ENCODE peak calls at places on chromosomes 13 and 19, in four cellular contexts. Z is transverse colon, R is fibroblast of lung, F is PC-3. L is an unnamed sample.
A peak's percentile ranks its signal among the peaks of the same experiment; 100 is the strongest.

GRCh38 chr19:54969647-54970046 is 3.5 kb downstream of the NLRP2 start:
- DNase-seq in Z (no peak), R (no peak), F (no peak), L (no peak)

GRCh38 chr19:7851623-7852500 is 21.8 kb downstream of the EVI5L start:
- DNase-seq in Z (no peak), R (no peak), F (no peak), L (no peak)

GRCh38 chr13:92172191-92172590 is 773.8 kb downstream of the GPC5 start:
- DNase-seq in Z (no peak), R (peak; percentile 52), F (no peak), L (no peak)

GRCh38 chr19:18842166-18842565 is 10.4 kb downstream of the UPF1 start:
- DNase-seq in Z (no peak), R (no peak), F (no peak), L (no peak)

GRCh38 chr13:32037471-32037870 is 5.9 kb downstream of the FRY start:
- DNase-seq in Z (no peak), R (no peak), F (no peak), L (no peak)

GRCh38 chr13:94658926-94659649 is 53.3 kb downstream of the SOX21 start:
- DNase-seq in Z (no peak), R (no peak), F (peak; percentile 58), L (no peak)

GRCh38 chr13:38804536-38804935 is 117.7 kb downstream of the FREM2 start:
- DNase-seq in Z (no peak), R (peak; percentile 17), F (peak; percentile 23), L (no peak)

GRCh38 chr13:25171517-25172302 is at the start of gene AMER2:
- DNase-seq in Z (peak; percentile 11), R (peak; percentile 12), F (no peak), L (no peak)

GRCh38 chr19:11168568-11168967 is 13.0 kb upstream of the SPC24 start:
- DNase-seq in Z (no peak), R (peak; percentile 93), F (peak; percentile 99), L (no peak)

GRCh38 chr19:34416021-34416545 is 11.9 kb downstream of the PDCD2L start:
- DNase-seq in Z (no peak), R (no peak), F (no peak), L (no peak)

GRCh38 chr13:78372581-78372980 is 230.8 kb downstream of the POU4F1 start:
- DNase-seq in Z (no peak), R (peak; percentile 73), F (no peak), L (no peak)

GRCh38 chr13:29583073-29583785 is 12.3 kb downstream of the SLC7A1 start:
- DNase-seq in Z (no peak), R (no peak), F (peak; percentile 62), L (no peak)

GRCh38 chr13:80436571-80437169 is 95.7 kb upstream of the SPRY2 start:
- DNase-seq in Z (no peak), R (peak; percentile 64), F (no peak), L (no peak)

GRCh38 chr13:32530841-32531253 is 7.7 kb downstream of the N4BP2L2 start:
- DNase-seq in Z (no peak), R (peak; percentile 87), F (no peak), L (no peak)

GRCh38 chr13:26605845-26606244 is 48.4 kb downstream of the WASF3 start:
- DNase-seq in Z (no peak), R (no peak), F (peak; percentile 22), L (peak; percentile 62)

GRCh38 chr13:79995334-79995733 is 345.6 kb downstream of the SPRY2 start:
- DNase-seq in Z (no peak), R (peak; percentile 29), F (peak; percentile 52), L (no peak)

GRCh38 chr13:31485651-31486051 is 253.7 kb upstream of the RXFP2 start:
- DNase-seq in Z (no peak), R (peak; percentile 20), F (no peak), L (no peak)

GRCh38 chr19:50039968-50040367 is 14.2 kb downstream of the ZNF473 start:
- DNase-seq in Z (no peak), R (no peak), F (no peak), L (no peak)

DNA sequence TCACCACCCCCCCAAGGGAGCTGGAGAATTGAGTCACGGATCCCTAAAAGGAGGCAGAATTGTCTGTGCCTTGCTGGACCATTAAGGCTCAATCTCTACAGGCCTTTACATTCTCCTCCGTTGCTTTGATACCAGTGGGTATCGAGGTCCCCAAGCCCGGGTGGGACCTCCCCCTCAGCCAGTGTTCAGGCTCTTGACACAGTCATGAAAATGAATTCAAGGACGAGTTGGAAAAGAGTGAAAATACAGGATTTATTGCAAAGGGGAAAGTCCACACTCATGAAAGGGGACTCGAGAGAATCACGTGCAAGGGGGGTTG is 5.6 kb downstream of the PPP1R15A start:
- DNase-seq in Z (no peak), R (no peak), F (no peak), L (no peak)
- H3K4me1 ChIP-seq in Z (peaks cover 36% of the 10 kb centered on the region), R (peaks cover 3% of the 10 kb centered on the region), F (peaks cover 15% of the 10 kb centered on the region), L (peaks cover 38% of the 10 kb centered on the region)

GRCh38 chr19:45505151-45505995 is 1.9 kb upstream of the VASP start:
- DNase-seq in Z (no peak), R (no peak), F (no peak), L (no peak)
- H3K27ac ChIP-seq in Z (peak overlapping the region; percentile 100), R (peak overlapping the region; percentile 32), F (peak overlapping the region; percentile 79), L (no peak overlapping the region)

DNA sequence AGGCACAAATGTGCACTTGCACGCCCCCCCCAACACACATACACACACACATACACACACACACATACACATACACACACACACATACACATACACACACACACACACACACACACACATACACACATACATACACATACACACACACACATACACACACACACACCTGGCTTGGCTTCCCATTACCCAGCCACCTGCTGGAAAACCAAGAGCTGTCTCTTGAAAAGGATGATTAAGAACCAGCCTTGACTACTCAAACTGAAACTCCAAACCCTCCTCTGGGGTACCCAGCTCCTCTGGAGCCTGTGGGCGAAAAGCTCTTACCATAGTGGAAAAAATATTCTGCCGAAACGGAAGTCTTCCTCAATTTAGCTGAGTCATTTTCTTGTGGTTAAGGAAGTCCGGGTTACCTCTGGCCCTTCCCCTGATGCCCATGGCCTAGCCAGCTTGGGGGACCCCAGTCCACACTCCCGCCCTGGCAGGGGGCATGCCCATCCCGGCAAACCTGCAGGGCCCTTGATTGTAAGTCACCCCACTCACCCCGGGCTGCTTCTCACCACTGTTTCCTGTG is 21.9 kb downstream of the CEBPA start:
- DNase-seq in Z (no peak), R (no peak), F (no peak), L (no peak)
- H3K4me1 ChIP-seq in Z (peaks cover 18% of the 10 kb centered on the region), R (no peaks in the 10 kb centered on the region), F (peaks cover 19% of the 10 kb centered on the region), L (no peaks in the 10 kb centered on the region)

DNA sequence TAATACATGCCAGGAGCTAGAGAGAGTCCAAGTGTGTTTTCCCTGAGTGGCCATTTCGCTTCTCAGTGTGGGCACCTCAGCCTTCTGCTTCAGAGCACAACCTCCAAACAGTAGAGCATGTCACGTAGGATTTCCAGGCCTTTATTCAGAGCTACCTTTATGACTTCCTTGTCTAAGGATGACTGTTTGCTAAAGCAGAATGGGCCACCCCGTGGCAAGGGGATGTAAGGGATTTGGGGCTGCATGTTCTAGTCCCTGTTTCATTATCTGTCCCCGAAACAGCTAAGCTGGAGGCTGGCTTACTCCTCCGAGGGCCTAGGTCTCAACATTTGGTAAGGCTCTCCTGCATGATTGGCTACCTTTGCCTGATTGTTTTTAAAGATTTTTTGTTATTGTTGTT is 6.0 kb downstream of the RNASEH2B start:
- DNase-seq in Z (no peak), R (no peak), F (no peak), L (peak; percentile 74)
- H3K27ac ChIP-seq in Z (peak overlapping the region; percentile 8), R (no peak overlapping the region), F (no peak overlapping the region), L (peak overlapping the region; percentile 65)

GRCh38 chr19:45879055-45879454 is 6.9 kb downstream of the IRF2BP1 start:
- DNase-seq in Z (no peak), R (no peak), F (no peak), L (no peak)
- H3K4me1 ChIP-seq in Z (peaks cover 54% of the 10 kb centered on the region), R (peaks cover 3% of the 10 kb centered on the region), F (peaks cover 15% of the 10 kb centered on the region), L (peaks cover 8% of the 10 kb centered on the region)

GRCh38 chr13:99057310-99057975 is 79.6 kb upstream of the DOCK9 start:
- DNase-seq in Z (no peak), R (peak; percentile 77), F (peak; percentile 50), L (no peak)
- H3K27ac ChIP-seq in Z (peak overlapping the region; percentile 53), R (no peak overlapping the region), F (peak overlapping the region; percentile 84), L (no peak overlapping the region)

DNA sequence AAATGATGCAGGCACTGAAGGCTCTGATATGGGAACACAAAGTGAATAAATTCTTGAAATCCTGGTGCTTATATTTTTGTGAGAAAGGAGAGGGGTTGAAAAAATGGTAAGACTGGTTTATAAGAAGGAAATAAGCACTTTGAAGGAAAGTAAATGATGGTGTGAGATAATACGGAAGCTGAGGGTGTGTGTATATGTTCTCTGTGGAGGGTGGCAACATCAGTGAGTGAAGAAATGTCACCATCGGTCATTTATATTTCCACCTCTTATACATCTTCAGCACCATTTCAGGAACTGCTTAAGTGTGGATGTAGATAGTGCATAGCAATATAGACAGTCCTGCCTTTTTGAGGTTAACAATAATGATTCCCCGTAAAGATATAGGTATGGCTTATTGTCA is 17.5 kb downstream of the ZNF136 start:
- DNase-seq in Z (no peak), R (no peak), F (no peak), L (no peak)
- H3K4me1 ChIP-seq in Z (no peaks in the 10 kb centered on the region), R (no peaks in the 10 kb centered on the region), F (no peaks in the 10 kb centered on the region), L (no peaks in the 10 kb centered on the region)

GRCh38 chr19:5251096-5252065 is 89.2 kb downstream of the PTPRS start:
- DNase-seq in Z (no peak), R (no peak), F (no peak), L (no peak)
- H3K27ac ChIP-seq in Z (no peak overlapping the region), R (no peak overlapping the region), F (no peak overlapping the region), L (no peak overlapping the region)

DNA sequence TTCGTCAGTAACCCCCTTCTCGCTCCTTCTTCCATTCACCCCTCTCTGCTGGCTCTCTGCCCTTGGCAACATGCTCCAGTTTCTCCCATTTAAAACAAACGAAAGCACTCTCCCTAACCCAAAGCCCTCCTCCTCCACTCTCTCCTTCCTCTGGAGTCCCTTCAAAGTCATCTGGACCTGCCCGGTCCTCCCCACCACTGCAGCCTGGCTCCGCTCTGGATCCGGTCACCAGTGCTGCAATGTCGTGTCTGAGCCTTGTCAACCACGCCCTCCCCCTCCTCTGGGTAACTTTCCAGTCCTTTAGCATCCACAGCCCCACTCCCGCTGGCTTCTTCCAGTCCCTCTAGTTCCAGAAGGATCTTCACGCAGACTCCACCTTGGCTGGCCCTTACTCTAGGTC is 55.0 kb downstream of the STK24 start:
- DNase-seq in Z (no peak), R (no peak), F (no peak), L (no peak)
- H3K4me1 ChIP-seq in Z (peaks cover 40% of the 10 kb centered on the region), R (peaks cover 5% of the 10 kb centered on the region), F (no peaks in the 10 kb centered on the region), L (peaks cover 39% of the 10 kb centered on the region)

DNA sequence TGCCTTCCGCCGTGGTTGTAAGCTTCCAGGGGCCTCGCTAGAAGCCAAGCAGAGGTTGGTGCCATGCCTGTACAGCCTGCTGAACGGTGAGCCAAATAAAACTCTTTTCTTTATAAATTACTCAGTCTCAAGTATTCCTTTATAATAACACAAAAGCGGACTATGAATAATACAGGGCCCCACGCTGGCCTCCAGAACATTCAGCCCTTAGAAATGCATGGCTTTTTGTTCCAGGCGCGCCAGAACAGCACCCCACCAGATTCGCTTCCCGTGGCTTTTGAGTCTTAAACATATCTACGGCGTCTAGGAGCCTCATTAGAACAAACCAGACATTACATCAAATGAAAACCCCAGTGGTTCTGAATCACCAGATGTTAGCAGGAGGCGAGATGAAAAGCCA is 75.1 kb downstream of the SLC15A1 start:
- DNase-seq in Z (no peak), R (peak; percentile 19), F (no peak), L (no peak)
- H3K27ac ChIP-seq in Z (no peak overlapping the region), R (no peak overlapping the region), F (no peak overlapping the region), L (no peak overlapping the region)

L was measured in Karpas-422.